ENCODE peak calls at places on chromosome 10, in ten cellular contexts. R, S, W, K, H, A, X, D, Y and M are unnamed samples.

GRCh38 chr10:42878134-42878820 is 95.7 kb downstream of the BMS1 start:
- DNase-seq in R (no peak), S (no peak), W (no peak), K (no peak), H (no peak), A (no peak), X (no peak), D (no peak), Y (no peak), M (no peak)

GRCh38 chr10:1957057-1957456 is 219.7 kb upstream of the ADARB2 start:
- DNase-seq in R (no peak), S (no peak), W (no peak), K (no peak), H (no peak), A (no peak), X (no peak), D (no peak), Y (no peak), M (no peak)

GRCh38 chr10:97849101-97849490 is 547 bp upstream of the GOLGA7B start:
- DNase-seq in R (peak), S (no peak), W (no peak), K (no peak), H (no peak), A (no peak), X (peak), D (no peak), Y (no peak), M (no peak)

GRCh38 chr10:51430506-51430905 is 268.9 kb downstream of the CSTF2T start:
- DNase-seq in R (no peak), S (no peak), W (peak), K (no peak), H (no peak), A (no peak), X (no peak), D (no peak), Y (no peak), M (no peak)

GRCh38 chr10:5645375-5645774 is 21.0 kb downstream of the ASB13 start:
- DNase-seq in R (no peak), S (peak), W (no peak), K (no peak), H (no peak), A (no peak), X (no peak), D (no peak), Y (no peak), M (no peak)

GRCh38 chr10:127990846-127991542 is 84.1 kb downstream of the PTPRE start:
- DNase-seq in R (peak), S (peak), W (peak), K (peak), H (no peak), A (peak), X (peak), D (peak), Y (no peak), M (peak)

GRCh38 chr10:96978621-96979154 is 146.6 kb downstream of the LCOR start:
- DNase-seq in R (no peak), S (no peak), W (no peak), K (no peak), H (no peak), A (no peak), X (no peak), D (no peak), Y (no peak), M (no peak)

GRCh38 chr10:35961501-35961900 is 319.4 kb upstream of the FZD8 start:
- DNase-seq in R (peak), S (no peak), W (no peak), K (no peak), H (no peak), A (peak), X (peak), D (peak), Y (no peak), M (no peak)

GRCh38 chr10:103766751-103767509 is 88.4 kb downstream of the SH3PXD2A start:
- DNase-seq in R (no peak), S (no peak), W (no peak), K (no peak), H (no peak), A (no peak), X (no peak), D (no peak), Y (no peak), M (no peak)

GRCh38 chr10:111600772-111601171 is 523.9 kb downstream of the ADRA2A start:
- DNase-seq in R (no peak), S (peak), W (no peak), K (no peak), H (no peak), A (no peak), X (no peak), D (no peak), Y (no peak), M (no peak)

GRCh38 chr10:84429926-84430520 is 101.6 kb downstream of the CCSER2 start:
- DNase-seq in R (peak), S (peak), W (peak), K (peak), H (no peak), A (peak), X (peak), D (no peak), Y (peak), M (peak)

GRCh38 chr10:112343056-112343806 is 30.7 kb upstream of the ACSL5 start:
- DNase-seq in R (no peak), S (no peak), W (no peak), K (no peak), H (no peak), A (no peak), X (no peak), D (no peak), Y (no peak), M (peak)

GRCh38 chr10:71771821-71772617 is 1.3 kb downstream of the VSIR start:
- DNase-seq in R (peak), S (peak), W (peak), K (peak), H (no peak), A (peak), X (peak), D (peak), Y (no peak), M (peak)

GRCh38 chr10:21336476-21337170 is 188.9 kb downstream of the SKIDA1 start:
- DNase-seq in R (peak), S (peak), W (peak), K (peak), H (no peak), A (peak), X (peak), D (peak), Y (peak), M (peak)

GRCh38 chr10:35504132-35504531 is 101.0 kb upstream of the GJD4 start:
- DNase-seq in R (no peak), S (no peak), W (no peak), K (no peak), H (no peak), A (no peak), X (no peak), D (no peak), Y (no peak), M (no peak)

GRCh38 chr10:60414877-60415585 is 25.4 kb upstream of the ANK3 start:
- DNase-seq in R (peak), S (peak), W (peak), K (no peak), H (no peak), A (peak), X (peak), D (peak), Y (no peak), M (peak)

GRCh38 chr10:112490543-112490942 is 43.5 kb downstream of the VTI1A start:
- DNase-seq in R (peak), S (peak), W (peak), K (peak), H (no peak), A (peak), X (no peak), D (no peak), Y (no peak), M (peak)

GRCh38 chr10:103514244-103514643 is 20.7 kb downstream of the NEURL1 start:
- DNase-seq in R (no peak), S (no peak), W (no peak), K (no peak), H (no peak), A (no peak), X (no peak), D (no peak), Y (no peak), M (no peak)

GRCh38 chr10:115417585-115418265 is 324.6 kb downstream of the ATRNL1 start:
- DNase-seq in R (peak), S (peak), W (peak), K (peak), H (no peak), A (peak), X (peak), D (peak), Y (peak), M (peak)

GRCh38 chr10:22697101-22697500 is 17.3 kb downstream of the PIP4K2A start:
- DNase-seq in R (no peak), S (no peak), W (no peak), K (no peak), H (no peak), A (no peak), X (no peak), D (no peak), Y (no peak), M (no peak)

GRCh38 chr10:109386921-109387320 is 536.4 kb downstream of the XPNPEP1 start:
- DNase-seq in R (no peak), S (no peak), W (no peak), K (no peak), H (no peak), A (peak), X (no peak), D (no peak), Y (no peak), M (no peak)

GRCh38 chr10:100858742-100859141 is 54.0 kb upstream of the SLF2 start:
- DNase-seq in R (no peak), S (no peak), W (no peak), K (no peak), H (no peak), A (no peak), X (no peak), D (no peak), Y (no peak), M (no peak)
- TF ChIP-seq EZH2 in R (no peak), S (no peak), W (no peak), K (no peak), H (no peak), A (no peak), X (no peak), D (no peak), Y (no peak), M (no peak)

GRCh38 chr10:133158756-133159610 is 1.0 kb upstream of the KNDC1 start:
- DNase-seq in R (no peak), S (peak), W (no peak), K (no peak), H (no peak), A (peak), X (no peak), D (no peak), Y (peak), M (no peak)

GRCh38 chr10:133160813-133161471 is 923 bp downstream of the KNDC1 start:
- DNase-seq in R (no peak), S (no peak), W (no peak), K (no peak), H (no peak), A (no peak), X (no peak), D (no peak), Y (no peak), M (no peak)

GRCh38 chr10:133161486-133162051 is 1.6 kb downstream of the KNDC1 start:
- DNase-seq in R (peak), S (no peak), W (no peak), K (no peak), H (no peak), A (no peak), X (no peak), D (no peak), Y (no peak), M (no peak)

GRCh38 chr10:133159611-133159949 is 439 bp upstream of the KNDC1 start:
- DNase-seq in R (no peak), S (no peak), W (no peak), K (no peak), H (no peak), A (no peak), X (no peak), D (no peak), Y (no peak), M (no peak)

GRCh38 chr10:133159950-133160812 is at the start of gene KNDC1:
- DNase-seq in R (no peak), S (peak), W (peak), K (no peak), H (no peak), A (no peak), X (no peak), D (no peak), Y (peak), M (no peak)
- TF ChIP-seq EZH2 in R (no peak), S (no peak), W (no peak), K (no peak), H (no peak), A (no peak), X (no peak), D (no peak), Y (no peak), M (no peak)

GRCh38 chr10:101120884-101121660 is 10.0 kb upstream of the TLX1 start:
- DNase-seq in R (no peak), S (peak), W (no peak), K (no peak), H (no peak), A (no peak), X (no peak), D (no peak), Y (no peak), M (no peak)

GRCh38 chr10:101121661-101122045 is 9.4 kb upstream of the TLX1 start:
- DNase-seq in R (no peak), S (no peak), W (no peak), K (no peak), H (no peak), A (no peak), X (no peak), D (no peak), Y (no peak), M (no peak)

GRCh38 chr10:101123815-101124617 is 7.1 kb upstream of the TLX1 start:
- DNase-seq in R (no peak), S (no peak), W (no peak), K (no peak), H (no peak), A (no peak), X (no peak), D (no peak), Y (no peak), M (no peak)

GRCh38 chr10:101123085-101123814 is 7.8 kb upstream of the TLX1 start:
- DNase-seq in R (no peak), S (no peak), W (no peak), K (no peak), H (no peak), A (no peak), X (no peak), D (no peak), Y (no peak), M (no peak)

GRCh38 chr10:101122270-101123084 is 8.6 kb upstream of the TLX1 start:
- DNase-seq in R (no peak), S (no peak), W (no peak), K (no peak), H (no peak), A (no peak), X (no peak), D (no peak), Y (no peak), M (no peak)
- TF ChIP-seq EZH2 in R (no peak), S (no peak), W (peak), K (no peak), H (no peak), A (no peak), X (no peak), D (no peak), Y (no peak), M (peak)

GRCh38 chr10:99540339-99540672 is 7.6 kb downstream of the NKX2-3 start:
- DNase-seq in R (no peak), S (no peak), W (no peak), K (no peak), H (no peak), A (no peak), X (no peak), D (no peak), Y (no peak), M (no peak)

GRCh38 chr10:99539820-99540219 is 7.1 kb downstream of the NKX2-3 start:
- DNase-seq in R (no peak), S (no peak), W (no peak), K (no peak), H (no peak), A (no peak), X (no peak), D (no peak), Y (no peak), M (no peak)

GRCh38 chr10:99539120-99539519 is 6.4 kb downstream of the NKX2-3 start:
- DNase-seq in R (no peak), S (no peak), W (no peak), K (no peak), H (no peak), A (no peak), X (no peak), D (no peak), Y (no peak), M (no peak)

GRCh38 chr10:99538287-99538917 is 5.7 kb downstream of the NKX2-3 start:
- DNase-seq in R (no peak), S (no peak), W (no peak), K (no peak), H (no peak), A (no peak), X (no peak), D (no peak), Y (no peak), M (no peak)

GRCh38 chr10:99540673-99541531 is 8.2 kb downstream of the NKX2-3 start:
- DNase-seq in R (peak), S (peak), W (no peak), K (no peak), H (no peak), A (no peak), X (peak), D (no peak), Y (no peak), M (no peak)
- TF ChIP-seq EZH2 in R (no peak), S (peak), W (peak), K (no peak), H (no peak), A (peak), X (peak), D (peak), Y (no peak), M (peak)

DNA sequence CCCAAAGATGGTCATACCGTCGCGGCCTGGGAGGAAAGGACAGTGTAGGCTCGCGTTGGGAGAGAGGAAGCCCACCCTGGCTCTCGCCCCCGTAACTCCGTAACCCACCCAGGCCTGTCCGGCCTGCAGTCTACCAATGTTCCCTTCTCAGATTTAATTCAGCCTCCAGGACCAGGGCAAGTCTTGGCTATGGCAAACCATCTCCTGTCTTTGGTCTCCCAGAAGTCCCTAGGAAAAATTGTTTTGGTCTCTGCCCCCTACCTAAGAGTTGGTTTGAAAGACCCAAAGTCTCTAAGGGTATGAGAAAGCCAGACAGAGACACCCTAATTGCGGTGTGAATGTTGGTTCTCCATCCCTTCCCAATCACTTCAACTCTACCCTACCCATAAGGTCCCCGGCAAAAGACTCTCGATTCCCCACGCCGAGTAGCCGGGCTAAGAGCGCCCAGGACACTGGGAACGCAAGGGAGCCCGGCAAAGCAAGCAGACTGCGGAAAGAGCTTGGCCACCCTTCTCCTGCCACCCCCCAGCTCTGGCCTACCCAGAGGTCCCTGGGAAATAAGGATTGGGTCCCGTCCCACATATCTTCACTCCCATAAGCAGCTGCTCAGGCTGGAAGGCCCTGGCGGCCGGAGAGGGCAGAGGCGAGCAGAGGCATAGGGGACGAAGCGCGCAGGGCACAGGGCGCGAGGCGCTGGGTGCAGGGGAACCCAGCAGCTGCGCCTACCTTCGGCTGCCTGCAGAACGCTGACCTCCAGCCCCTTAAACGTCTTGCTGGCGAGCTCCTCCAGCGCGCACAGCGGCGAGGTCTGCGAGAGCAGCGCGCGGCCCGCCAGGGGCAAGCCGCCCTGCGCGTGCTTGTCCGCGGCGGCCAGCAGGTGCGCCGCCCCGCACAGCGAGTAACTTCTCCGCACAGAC is 1.2 kb downstream of the LBX1 start:
- DNase-seq in R (no peak), S (no peak), W (no peak), K (no peak), H (no peak), A (no peak), X (peak), D (no peak), Y (no peak), M (no peak)
- TF ChIP-seq EZH2 in R (peak), S (peak), W (peak), K (no peak), H (no peak), A (peak), X (peak), D (peak), Y (no peak), M (peak)